ENCODE peak calls at places on chromosomes 11 and 22, in nine cellular contexts. R is tibial nerve; B is mammary epithelial cell; Q is neural progenitor cell; P is colonic mucosa; S is naive thymus-derived CD4-positive, alpha-beta T cell; W is uterus; T is IMR-90; U is neuronal stem cell. M is an unnamed sample. For H3K27me3 and H3K4me1, the result is how much of the 10 kb centered on the place peaks cover.

GRCh38 chr11:9802291-9802861 is 138.5 kb downstream of the SWAP70 start:
- DNase-seq in R (no peak), B (peak), Q (no peak), P (no peak), S (no peak), W (peak), T (peak), U (no peak), M (no peak)

GRCh38 chr11:13984616-13985474 is 22.3 kb downstream of the SPON1 start:
- DNase-seq in R (no peak), B (no peak), Q (no peak), P (no peak), S (no peak), W (no peak), T (peak), U (no peak), M (no peak)

GRCh38 chr22:44329179-44329796 is 16.5 kb upstream of the SHISAL1 start:
- DNase-seq in R (no peak), B (no peak), Q (no peak), P (no peak), S (peak), W (no peak), T (peak), U (no peak), M (no peak)

GRCh38 chr22:30474683-30475424 is 3.0 kb upstream of the SEC14L3 start:
- DNase-seq in R (no peak), B (peak), Q (no peak), P (no peak), S (no peak), W (no peak), T (no peak), U (no peak), M (peak)

GRCh38 chr11:101880208-101880607 is 34.6 kb upstream of the CEP126 start:
- DNase-seq in R (no peak), B (peak), Q (peak), P (no peak), S (no peak), W (no peak), T (peak), U (no peak), M (no peak)

GRCh38 chr11:131392528-131393255 is 22.3 kb downstream of the NTM start:
- DNase-seq in R (no peak), B (no peak), Q (peak), P (no peak), S (no peak), W (no peak), T (no peak), U (no peak), M (no peak)

GRCh38 chr11:88709567-88709966 is 356.2 kb downstream of the GRM5 start:
- DNase-seq in R (no peak), B (peak), Q (no peak), P (peak), S (no peak), W (no peak), T (no peak), U (no peak), M (no peak)

GRCh38 chr11:75330279-75330678 is 21.2 kb downstream of the ARRB1 start:
- DNase-seq in R (no peak), B (no peak), Q (no peak), P (peak), S (no peak), W (no peak), T (peak), U (no peak), M (no peak)

GRCh38 chr11:98300777-98301176 is 720.0 kb upstream of the CNTN5 start:
- DNase-seq in R (no peak), B (no peak), Q (no peak), P (no peak), S (no peak), W (no peak), T (no peak), U (no peak), M (no peak)

GRCh38 chr11:15941206-15941770 is 415.1 kb downstream of the SOX6 start:
- DNase-seq in R (peak), B (no peak), Q (peak), P (no peak), S (peak), W (no peak), T (no peak), U (peak), M (no peak)

GRCh38 chr11:28146123-28146751 is 38.0 kb downstream of the METTL15 start:
- DNase-seq in R (no peak), B (peak), Q (peak), P (no peak), S (no peak), W (no peak), T (peak), U (peak), M (no peak)

GRCh38 chr22:46328066-46328465 is 7.4 kb upstream of the TRMU start:
- DNase-seq in R (no peak), B (no peak), Q (no peak), P (no peak), S (no peak), W (no peak), T (no peak), U (no peak), M (no peak)

GRCh38 chr11:11998091-11998781 is 10.2 kb downstream of the DKK3 start:
- DNase-seq in R (no peak), B (peak), Q (no peak), P (no peak), S (no peak), W (no peak), T (peak), U (no peak), M (no peak)

GRCh38 chr11:65479184-65480145 is 19.4 kb upstream of the MALAT1 start:
- DNase-seq in R (no peak), B (peak), Q (peak), P (peak), S (no peak), W (peak), T (peak), U (no peak), M (no peak)

GRCh38 chr11:6604081-6604626 is 580 bp downstream of the ILK start:
- DNase-seq in R (peak), B (peak), Q (peak), P (peak), S (peak), W (peak), T (peak), U (peak), M (peak)

GRCh38 chr22:37401861-37402506 is 25.3 kb downstream of the ELFN2 start:
- DNase-seq in R (no peak), B (no peak), Q (no peak), P (no peak), S (no peak), W (no peak), T (no peak), U (no peak), M (no peak)

GRCh38 chr11:96055706-96056387 is 131.9 kb upstream of the MTMR2 start:
- DNase-seq in R (no peak), B (peak), Q (peak), P (no peak), S (no peak), W (no peak), T (peak), U (peak), M (no peak)

GRCh38 chr11:69828971-69829344 is 9.7 kb upstream of the FGF3 start:
- DNase-seq in R (no peak), B (no peak), Q (no peak), P (peak), S (no peak), W (no peak), T (no peak), U (no peak), M (peak)
- H3K27me3 ChIP-seq in R (under half), B (under half), Q (under half), P (under half), S (under half), W (under half), T (half or more), U (under half), M (under half)

GRCh38 chr11:126348806-126349582 is 6.5 kb upstream of the ST3GAL4 start:
- DNase-seq in R (no peak), B (no peak), Q (no peak), P (no peak), S (no peak), W (no peak), T (peak), U (no peak), M (no peak)
- H3K27ac ChIP-seq in R (peak), B (no peak), Q (no peak), P (peak), S (no peak), W (no peak), T (no peak), U (no peak), M (no peak)

DNA sequence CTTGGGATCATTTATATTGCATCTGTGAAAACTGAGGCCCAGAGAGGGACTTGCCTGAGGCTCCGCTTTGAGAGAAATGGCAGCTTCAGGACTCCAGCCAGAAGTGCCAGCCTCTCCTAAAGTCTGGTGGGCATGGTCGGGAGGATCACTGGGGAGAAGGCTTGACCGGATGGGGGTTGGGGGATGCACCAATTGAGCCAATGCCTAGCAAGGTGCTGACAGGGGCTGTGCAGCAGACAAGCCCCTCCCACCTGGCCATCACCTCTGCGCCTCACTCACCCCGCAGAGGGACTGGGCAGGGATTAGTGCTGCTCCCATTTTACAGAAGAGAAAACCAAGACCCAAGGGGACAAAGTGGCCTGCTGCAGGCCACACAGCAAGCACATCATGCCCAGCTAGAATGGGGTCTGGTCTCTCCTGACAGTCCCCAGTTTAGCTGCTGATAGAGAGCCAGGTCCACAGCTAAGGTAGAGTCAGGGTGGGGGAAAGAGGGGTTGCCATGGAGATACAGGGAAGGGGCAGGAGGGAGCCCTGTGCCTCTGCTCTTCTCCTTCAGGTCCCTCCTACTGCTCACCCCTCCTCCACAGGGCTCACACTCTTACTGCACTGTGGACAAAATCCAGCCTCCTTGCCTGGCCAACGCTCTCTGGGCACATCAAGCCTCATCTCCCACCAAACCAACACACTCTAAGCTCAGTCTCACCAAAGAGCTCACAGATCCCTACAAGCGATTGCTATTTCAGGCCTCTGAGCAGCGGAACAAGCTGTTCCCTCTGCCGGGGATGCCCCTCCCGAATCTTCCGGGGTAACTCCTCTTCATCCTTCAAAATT is 29.5 kb downstream of the TEF start:
- DNase-seq in R (no peak), B (no peak), Q (peak), P (no peak), S (no peak), W (peak), T (no peak), U (no peak), M (no peak)
- H3K4me1 ChIP-seq in R (under half), B (under half), Q (under half), P (under half), S (under half), W (under half), T (under half), U (under half), M (under half)

GRCh38 chr11:114080219-114080618 is 20.7 kb downstream of the ZBTB16 start:
- DNase-seq in R (no peak), B (no peak), Q (no peak), P (no peak), S (no peak), W (no peak), T (no peak), U (no peak), M (peak)
- H3K27me3 ChIP-seq in R (under half), B (under half), Q (under half), P (under half), S (under half), W (under half), T (under half), U (under half), M (under half)

GRCh38 chr11:112826026-112826425 is 135.2 kb upstream of the NCAM1 start:
- DNase-seq in R (no peak), B (no peak), Q (no peak), P (no peak), S (no peak), W (no peak), T (no peak), U (no peak), M (no peak)
- H3K27ac ChIP-seq in R (no peak), B (no peak), Q (peak), P (no peak), S (no peak), W (no peak), T (no peak), U (no peak), M (no peak)

GRCh38 chr11:67397986-67398660 is 3.5 kb downstream of the PPP1CA start:
- DNase-seq in R (no peak), B (no peak), Q (no peak), P (no peak), S (no peak), W (no peak), T (no peak), U (no peak), M (no peak)
- H3K4me1 ChIP-seq in R (under half), B (under half), Q (under half), P (under half), S (half or more), W (under half), T (under half), U (under half), M (half or more)

M was measured in CD8-positive, alpha-beta memory T cell.